ENCODE peak calls at places on chromosome X, in five cellular contexts. F, W, O, E and C are unnamed samples.

GRCh38 chrX:136586386-136586785 is 54.4 kb downstream of the VGLL1 start:
- DNase-seq in F (peak), W (no peak), O (no peak), E (peak), C (no peak)

GRCh38 chrX:87578978-87579377 is 61.4 kb downstream of the KLHL4 start:
- DNase-seq in F (no peak), W (no peak), O (no peak), E (no peak), C (no peak)

GRCh38 chrX:50770702-50771101 is 43.3 kb downstream of the SHROOM4 start:
- DNase-seq in F (no peak), W (no peak), O (no peak), E (no peak), C (no peak)

GRCh38 chrX:54923376-54923775 is 2.8 kb downstream of the TRO start:
- DNase-seq in F (no peak), W (no peak), O (no peak), E (no peak), C (no peak)

GRCh38 chrX:5409106-5409505 is 819.6 kb downstream of the NLGN4X start:
- DNase-seq in F (no peak), W (no peak), O (no peak), E (no peak), C (no peak)

GRCh38 chrX:93420090-93420489 is 253.3 kb downstream of the NAP1L3 start:
- DNase-seq in F (no peak), W (no peak), O (no peak), E (no peak), C (no peak)

GRCh38 chrX:142251665-142252064 is 46.6 kb upstream of the MAGEC2 start:
- DNase-seq in F (no peak), W (no peak), O (no peak), E (no peak), C (no peak)

GRCh38 chrX:132270699-132271098 is 51.5 kb upstream of the RAP2C start:
- DNase-seq in F (no peak), W (no peak), O (no peak), E (no peak), C (no peak)

GRCh38 chrX:114800719-114801118 is 216.7 kb downstream of the IL13RA2 start:
- DNase-seq in F (no peak), W (no peak), O (no peak), E (no peak), C (no peak)

GRCh38 chrX:9566150-9566621 is 101.3 kb downstream of the TBL1X start:
- DNase-seq in F (peak), W (no peak), O (no peak), E (no peak), C (no peak)

GRCh38 chrX:109934434-109934833 is 68.5 kb upstream of the TMEM164 start:
- DNase-seq in F (no peak), W (no peak), O (no peak), E (no peak), C (no peak)

GRCh38 chrX:53317365-53318069 is 36.1 kb upstream of the IQSEC2 start:
- DNase-seq in F (peak), W (peak), O (peak), E (peak), C (peak)

GRCh38 chrX:22365460-22365859 is 92.7 kb downstream of the CBLL2 start:
- DNase-seq in F (no peak), W (no peak), O (no peak), E (no peak), C (no peak)

GRCh38 chrX:128975716-128976115 is 547.6 kb downstream of the SMARCA1 start:
- DNase-seq in F (peak), W (no peak), O (no peak), E (no peak), C (peak)

GRCh38 chrX:103687073-103687695 is 685 bp upstream of the MORF4L2 start:
- DNase-seq in F (no peak), W (peak), O (peak), E (peak), C (peak)

GRCh38 chrX:2502668-2503519 is 2.1 kb upstream of the DHRSX start:
- DNase-seq in F (no peak), W (no peak), O (no peak), E (no peak), C (no peak)

GRCh38 chrX:130848763-130849162 is 54.2 kb downstream of the ENOX2 start:
- DNase-seq in F (no peak), W (no peak), O (no peak), E (no peak), C (no peak)

GRCh38 chrX:9333873-9334272 is 131.0 kb upstream of the TBL1X start:
- DNase-seq in F (no peak), W (no peak), O (no peak), E (no peak), C (no peak)

GRCh38 chrX:41258281-41258680 is 75.7 kb upstream of the DDX3X start:
- DNase-seq in F (no peak), W (no peak), O (no peak), E (no peak), C (no peak)

GRCh38 chrX:136115124-136115908 is 32.0 kb upstream of the FHL1 start:
- DNase-seq in F (no peak), W (no peak), O (no peak), E (no peak), C (no peak)

GRCh38 chrX:118761950-118762725 is 34.7 kb downstream of the IL13RA1 start:
- DNase-seq in F (no peak), W (no peak), O (no peak), E (no peak), C (no peak)

GRCh38 chrX:2266445-2267349 is 234.1 kb downstream of the DHRSX start:
- DNase-seq in F (no peak), W (no peak), O (no peak), E (no peak), C (no peak)

GRCh38 chrX:40096395-40097091 is 1.2 kb downstream of the BCOR start:
- DNase-seq in F (no peak), W (peak), O (peak), E (no peak), C (peak)

GRCh38 chrX:11100281-11101035 is 10.7 kb upstream of the HCCS start:
- DNase-seq in F (peak), W (no peak), O (no peak), E (no peak), C (peak)

GRCh38 chrX:153407736-153408135 is 3.5 kb upstream of the ZFP92 start:
- DNase-seq in F (no peak), W (no peak), O (no peak), E (no peak), C (no peak)

GRCh38 chrX:16445166-16445752 is 204.7 kb upstream of the S100G start:
- DNase-seq in F (peak), W (no peak), O (peak), E (peak), C (peak)

GRCh38 chrX:49103637-49104036 is 19.9 kb downstream of the GPKOW start:
- DNase-seq in F (no peak), W (no peak), O (no peak), E (no peak), C (no peak)

GRCh38 chrX:150540965-150541364 is 27.5 kb upstream of the MTM1 start:
- DNase-seq in F (no peak), W (no peak), O (no peak), E (no peak), C (no peak)

GRCh38 chrX:139720136-139720535 is 12.2 kb upstream of the MCF2 start:
- DNase-seq in F (no peak), W (no peak), O (no peak), E (no peak), C (no peak)

GRCh38 chrX:136168929-136169735 is 21.8 kb downstream of the FHL1 start:
- DNase-seq in F (no peak), W (no peak), O (no peak), E (no peak), C (peak)

GRCh38 chrX:44344194-44344593 is 722 bp upstream of the EFHC2 start:
- DNase-seq in F (peak), W (peak), O (peak), E (peak), C (no peak)

GRCh38 chrX:114924846-114925245 is 92.6 kb downstream of the IL13RA2 start:
- DNase-seq in F (no peak), W (no peak), O (no peak), E (no peak), C (no peak)

GRCh38 chrX:63922221-63922620 is 137.2 kb upstream of the ARHGEF9 start:
- DNase-seq in F (no peak), W (no peak), O (no peak), E (no peak), C (no peak)

GRCh38 chrX:40258909-40259308 is 161.2 kb upstream of the BCOR start:
- DNase-seq in F (no peak), W (no peak), O (no peak), E (no peak), C (no peak)